ENCODE peak calls at places on chromosomes 16 and 17, in eight cellular contexts. C, Q, R, G, P, S, X and W are unnamed samples.

GRCh38 chr17:65633988-65634387 is 72.5 kb upstream of the AXIN2 start:
- DNase-seq in S (no peak), P (peak; percentile 81), R (no peak), G (no peak), Q (no peak), C (no peak), X (no peak), W (no peak)

GRCh38 chr16:1342526-1343427 is 8.9 kb downstream of the TSR3 start:
- DNase-seq in X (peak; percentile 97), P (peak; percentile 94), Q (peak; percentile 95), C (peak; percentile 98), S (peak; percentile 99), R (peak; percentile 96), G (peak; percentile 89), W (peak; percentile 94)

GRCh38 chr16:14399397-14400284 is 230.4 kb downstream of the PARN start:
- DNase-seq in C (no peak), G (peak; percentile 25), Q (peak; percentile 48), S (no peak), R (no peak), P (peak; percentile 67), X (peak; percentile 63), W (peak; percentile 88)

GRCh38 chr16:57747496-57747895 is 11.9 kb downstream of the KATNB1 start:
- DNase-seq in Q (no peak), S (no peak), X (no peak), C (no peak), G (no peak), P (no peak), R (peak; percentile 31), W (no peak)

GRCh38 chr16:17205279-17206139 is 265.3 kb downstream of the XYLT1 start:
- DNase-seq in G (no peak), R (no peak), S (no peak), C (no peak), P (no peak), Q (no peak), X (peak; percentile 47), W (no peak)

GRCh38 chr17:68470959-68471358 is 13.7 kb upstream of the WIPI1 start:
- DNase-seq in G (no peak), P (no peak), X (no peak), R (no peak), C (no peak), Q (no peak), S (no peak), W (no peak)

GRCh38 chr16:17379121-17379571 is 91.6 kb downstream of the XYLT1 start:
- DNase-seq in Q (no peak), C (no peak), X (peak; percentile 28), G (peak; percentile 56), S (no peak), R (no peak), P (no peak), W (peak; percentile 81)

GRCh38 chr16:54538241-54538640 is 251.7 kb upstream of the IRX3 start:
- DNase-seq in Q (no peak), S (no peak), C (no peak), R (no peak), G (no peak), X (no peak), P (no peak), W (no peak)

GRCh38 chr17:50952889-50953288 is 86.7 kb upstream of the TOB1 start:
- DNase-seq in C (no peak), Q (no peak), R (no peak), G (no peak), P (no peak), S (peak; percentile 42), X (no peak), W (no peak)

GRCh38 chr17:38702900-38703741 is 2.0 kb upstream of the MLLT6 start:
- DNase-seq in P (peak; percentile 14), G (no peak), Q (no peak), C (peak; percentile 52), X (no peak), S (peak; percentile 58), R (peak; percentile 60), W (no peak)

GRCh38 chr17:10993126-10993525 is 155.2 kb upstream of the PIRT start:
- DNase-seq in P (no peak), X (no peak), C (no peak), R (no peak), Q (no peak), S (no peak), G (peak; percentile 26), W (no peak)

GRCh38 chr17:78124081-78124835 is 4.3 kb downstream of the TMC6 start:
- DNase-seq in G (peak; percentile 34), X (no peak), Q (no peak), C (peak; percentile 94), R (no peak), P (no peak), S (no peak), W (peak; percentile 44)

GRCh38 chr17:68776451-68776850 is 175.3 kb upstream of the FAM20A start:
- DNase-seq in S (no peak), G (no peak), Q (no peak), C (no peak), P (no peak), R (no peak), X (no peak), W (no peak)

GRCh38 chr17:17411692-17412091 is 65.1 kb upstream of the MED9 start:
- DNase-seq in G (no peak), P (peak; percentile 69), Q (no peak), X (no peak), S (no peak), R (no peak), C (no peak), W (no peak)
- H3K4me3 ChIP-seq in G (no peak overlapping the region), P (no peak overlapping the region), Q (no peak overlapping the region), X (no peak overlapping the region), S (no peak overlapping the region), R (no peak overlapping the region), C (no peak overlapping the region), W (no peak overlapping the region)

GRCh38 chr16:11298143-11298900 is 17.2 kb upstream of the PRM1 start:
- DNase-seq in P (no peak), R (no peak), G (no peak), X (no peak), Q (no peak), C (no peak), S (no peak), W (no peak)
- H3K4me1 ChIP-seq in P (no peaks in the 10 kb centered on the region), R (peaks cover 32% of the 10 kb centered on the region), G (peaks cover 20% of the 10 kb centered on the region), X (peaks cover 41% of the 10 kb centered on the region), Q (no peaks in the 10 kb centered on the region), C (peaks cover 95% of the 10 kb centered on the region), S (peaks cover 22% of the 10 kb centered on the region), W (no peaks in the 10 kb centered on the region)

DNA sequence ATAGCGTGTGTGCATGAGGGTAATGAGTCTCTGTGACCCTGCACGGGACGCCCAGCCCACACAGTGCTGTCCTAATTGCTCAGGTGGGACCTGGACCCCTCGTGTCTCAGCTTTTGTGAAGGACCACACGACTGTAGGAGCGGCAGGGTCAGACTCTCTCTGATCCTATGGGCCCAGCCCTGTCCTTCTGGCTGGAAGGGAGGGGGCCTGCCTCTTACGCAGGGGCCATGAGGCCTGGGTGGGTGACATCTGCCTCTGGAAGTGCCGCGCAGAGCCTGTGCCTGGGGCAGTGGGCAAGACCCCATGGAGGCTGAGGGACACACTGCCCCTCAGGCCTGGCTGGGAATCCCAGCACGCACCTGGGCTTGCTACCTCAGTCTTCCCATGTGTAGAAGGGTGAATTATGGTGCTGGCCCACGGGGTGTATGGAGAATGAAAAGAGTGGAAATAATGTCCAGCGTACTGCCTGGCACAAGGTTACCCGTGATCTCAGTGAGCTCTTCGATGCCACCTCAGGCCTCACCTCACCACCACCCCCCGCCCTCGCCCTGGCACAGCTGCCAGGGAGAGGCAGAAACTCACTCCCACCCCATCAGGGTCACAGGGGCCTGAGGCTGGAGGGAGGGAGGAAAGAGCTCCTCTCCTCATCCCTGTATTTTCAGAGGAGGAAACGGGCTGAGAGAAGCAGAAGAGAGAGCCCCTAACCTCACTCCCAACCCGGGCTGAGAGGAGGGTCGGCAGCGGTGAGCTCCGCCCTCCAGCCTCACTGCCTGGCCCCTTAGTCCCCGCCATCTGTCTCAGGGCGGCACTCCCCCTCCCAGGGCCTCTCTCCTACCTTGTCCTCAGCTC is 27.1 kb upstream of the DBNDD1 start:
- DNase-seq in G (no peak), C (no peak), Q (no peak), X (no peak), P (no peak), R (no peak), S (no peak), W (no peak)
- H3K4me3 ChIP-seq in G (peak overlapping the region; percentile 45), C (no peak overlapping the region), Q (no peak overlapping the region), X (no peak overlapping the region), P (no peak overlapping the region), R (peak overlapping the region; percentile 51), S (peak overlapping the region; percentile 59), W (no peak overlapping the region)

GRCh38 chr17:21029515-21029914 is 13.3 kb downstream of the USP22 start:
- DNase-seq in G (no peak), S (peak; percentile 8), C (no peak), R (no peak), Q (no peak), P (no peak), X (no peak), W (no peak)

GRCh38 chr17:21030375-21030774 is 12.4 kb downstream of the USP22 start:
- DNase-seq in C (no peak), Q (no peak), G (no peak), P (no peak), R (no peak), X (no peak), S (peak; percentile 23), W (no peak)

GRCh38 chr17:21029032-21029431 is 13.8 kb downstream of the USP22 start:
- DNase-seq in G (no peak), S (peak; percentile 23), Q (no peak), X (peak; percentile 43), P (peak; percentile 56), R (no peak), C (no peak), W (no peak)

GRCh38 chr17:21027031-21027430 is 15.8 kb downstream of the USP22 start:
- DNase-seq in P (no peak), C (no peak), Q (no peak), S (peak; percentile 24), R (no peak), G (no peak), X (no peak), W (no peak)

GRCh38 chr17:21028192-21028591 is 14.6 kb downstream of the USP22 start:
- DNase-seq in G (no peak), R (no peak), X (no peak), C (no peak), P (no peak), S (peak; percentile 16), Q (no peak), W (no peak)
- H3K4me1 ChIP-seq in G (peaks cover 66% of the 10 kb centered on the region), R (peaks cover 69% of the 10 kb centered on the region), X (peaks cover 36% of the 10 kb centered on the region), C (peaks cover 17% of the 10 kb centered on the region), P (peaks cover 13% of the 10 kb centered on the region), S (peaks cover 16% of the 10 kb centered on the region), Q (no peaks in the 10 kb centered on the region), W (no peaks in the 10 kb centered on the region)

DNA sequence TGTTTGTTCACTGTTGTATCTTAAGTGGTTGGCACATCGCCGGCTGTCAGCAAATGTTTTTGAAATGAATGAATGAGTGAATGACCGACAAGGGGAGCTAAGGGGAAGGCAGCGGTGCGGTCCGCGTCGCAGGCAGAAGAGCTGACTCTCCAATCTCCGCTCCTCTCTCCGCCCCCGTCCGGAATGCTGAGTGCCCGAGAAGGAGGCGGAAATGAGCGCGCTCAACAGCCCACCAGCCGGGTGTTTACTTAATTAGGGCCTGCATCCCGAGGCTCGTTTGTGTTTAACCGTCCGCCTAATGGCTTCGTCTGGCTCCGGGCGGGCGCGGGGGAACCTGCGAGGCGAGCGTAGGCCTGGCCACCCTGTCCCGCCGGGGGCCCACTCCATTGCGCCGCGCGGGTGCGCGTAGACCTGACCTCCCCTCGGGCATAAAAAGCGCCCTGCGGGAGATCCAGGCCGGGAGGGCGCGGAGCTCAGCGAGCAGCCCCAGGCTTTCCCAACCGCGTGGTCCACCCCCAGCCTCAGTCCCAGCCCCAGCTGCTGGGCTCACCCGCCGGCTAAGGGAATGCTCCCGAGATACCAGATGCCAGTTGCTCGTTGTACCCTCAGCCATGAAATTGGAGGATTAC is 2.6 kb upstream of the CDH3 start:
- DNase-seq in G (no peak), R (peak; percentile 76), S (no peak), X (peak; percentile 72), C (no peak), P (no peak), Q (no peak), W (no peak)
- H3K4me3 ChIP-seq in G (peak overlapping the region; percentile 8), R (peak overlapping the region; percentile 39), S (no peak overlapping the region), X (peak overlapping the region; percentile 12), C (no peak overlapping the region), P (no peak overlapping the region), Q (no peak overlapping the region), W (no peak overlapping the region)